ENCODE peak calls at places on chromosomes 5 and 9, in five cellular contexts. D, C, J, I and R are unnamed samples.

GRCh38 chr5:126868961-126869451 is 92.1 kb downstream of the LMNB1 start:
- DNase-seq in D (no peak), C (no peak), J (no peak), I (no peak), R (no peak)

GRCh38 chr5:134438268-134438622 is 26.6 kb upstream of the CDKN2AIPNL start:
- DNase-seq in D (no peak), C (no peak), J (no peak), I (no peak), R (no peak)

GRCh38 chr5:36613241-36613640 is 6.8 kb downstream of the SLC1A3 start:
- DNase-seq in D (no peak), C (no peak), J (no peak), I (no peak), R (no peak)

GRCh38 chr5:94241288-94241651 is 377.1 kb downstream of the KIAA0825 start:
- DNase-seq in D (no peak), C (no peak), J (no peak), I (no peak), R (no peak)

GRCh38 chr9:129108805-129109370 is 1.7 kb downstream of the CRAT start:
- DNase-seq in D (no peak), C (no peak), J (no peak), I (no peak), R (peak; percentile 66)

GRCh38 chr9:130972957-130973685 is 34.1 kb upstream of the FIBCD1 start:
- DNase-seq in D (no peak), C (no peak), J (no peak), I (no peak), R (no peak)

GRCh38 chr5:65299841-65300240 is 181.9 kb downstream of the ADAMTS6 start:
- DNase-seq in D (no peak), C (no peak), J (no peak), I (no peak), R (no peak)

GRCh38 chr9:98306384-98307145 is 51.1 kb upstream of the TBC1D2 start:
- DNase-seq in D (peak; percentile 30), C (no peak), J (no peak), I (no peak), R (no peak)

GRCh38 chr5:136906545-136906944 is 541.2 kb upstream of the TRPC7 start:
- DNase-seq in D (no peak), C (no peak), J (no peak), I (no peak), R (no peak)

GRCh38 chr5:79511945-79512493 is 1.9 kb downstream of the HOMER1 start:
- DNase-seq in D (no peak), C (no peak), J (no peak), I (no peak), R (no peak)

GRCh38 chr5:14996997-14997396 is 125.4 kb upstream of the ANKH start:
- DNase-seq in D (no peak), C (no peak), J (no peak), I (no peak), R (no peak)

GRCh38 chr5:74187757-74188156 is 452.8 kb downstream of the ENC1 start:
- DNase-seq in D (no peak), C (no peak), J (no peak), I (no peak), R (no peak)

GRCh38 chr5:140710899-140711552 is 10.8 kb downstream of the ZMAT2 start:
- DNase-seq in D (peak; percentile 98), C (peak; percentile 78), J (peak; percentile 96), I (peak; percentile 93), R (peak; percentile 90)
- TF ChIP-seq EP300 in D (no peak), C (no peak), J (peak; percentile 88), I (no peak), R (no peak)

DNA sequence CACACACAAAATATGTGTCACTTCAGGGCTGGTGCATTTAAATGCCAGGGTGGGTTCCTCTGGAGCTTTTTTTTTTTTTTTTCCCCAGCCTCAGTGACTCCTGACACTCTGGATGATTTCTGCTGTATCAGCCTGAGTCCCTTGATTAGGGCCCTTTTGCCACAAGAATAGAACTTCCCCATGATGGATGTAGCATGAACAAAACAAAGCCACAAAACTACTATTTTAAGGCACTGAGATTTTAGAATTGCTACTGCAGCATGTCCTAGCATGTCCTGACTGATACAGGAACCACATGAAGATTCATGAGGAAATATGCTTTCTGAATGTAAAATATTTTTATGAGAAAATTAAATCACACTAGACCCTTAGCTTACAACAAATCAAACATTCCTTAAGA is 13.9 kb upstream of the ADGRD2 start:
- DNase-seq in D (no peak), C (no peak), J (no peak), I (no peak), R (no peak)
- H3K27ac ChIP-seq in D (no peak overlapping the region), C (no peak overlapping the region), J (no peak overlapping the region), I (no peak overlapping the region), R (no peak overlapping the region)

GRCh38 chr5:158695595-158696330 is 404.0 kb downstream of the EBF1 start:
- DNase-seq in D (peak; percentile 91), C (peak; percentile 84), J (peak; percentile 77), I (peak; percentile 82), R (peak; percentile 72)
- TF ChIP-seq EP300 in D (no peak), C (no peak), J (no peak), I (no peak), R (no peak)

GRCh38 chr5:55154893-55155292 is 5.1 kb upstream of the GPX8 start:
- DNase-seq in D (no peak), C (no peak), J (no peak), I (no peak), R (no peak)

GRCh38 chr5:55149396-55149795 is 10.6 kb upstream of the GPX8 start:
- DNase-seq in D (no peak), C (no peak), J (no peak), I (no peak), R (no peak)

GRCh38 chr5:55146543-55147151 is 13.3 kb upstream of the GPX8 start:
- DNase-seq in D (peak; percentile 82), C (peak; percentile 72), J (peak; percentile 84), I (peak; percentile 79), R (peak; percentile 83)

GRCh38 chr5:55151923-55152842 is 7.8 kb upstream of the GPX8 start:
- DNase-seq in D (no peak), C (no peak), J (no peak), I (no peak), R (no peak)
- H3K27ac ChIP-seq in D (no peak overlapping the region), C (no peak overlapping the region), J (no peak overlapping the region), I (no peak overlapping the region), R (no peak overlapping the region)

GRCh38 chr9:132669636-132670358 is at the start of gene DDX31:
- DNase-seq in D (peak; percentile 86), C (peak; percentile 86), J (peak; percentile 88), I (peak; percentile 89), R (peak; percentile 87)
- TF ChIP-seq EP300 in D (no peak), C (no peak), J (no peak), I (no peak), R (no peak)

DNA sequence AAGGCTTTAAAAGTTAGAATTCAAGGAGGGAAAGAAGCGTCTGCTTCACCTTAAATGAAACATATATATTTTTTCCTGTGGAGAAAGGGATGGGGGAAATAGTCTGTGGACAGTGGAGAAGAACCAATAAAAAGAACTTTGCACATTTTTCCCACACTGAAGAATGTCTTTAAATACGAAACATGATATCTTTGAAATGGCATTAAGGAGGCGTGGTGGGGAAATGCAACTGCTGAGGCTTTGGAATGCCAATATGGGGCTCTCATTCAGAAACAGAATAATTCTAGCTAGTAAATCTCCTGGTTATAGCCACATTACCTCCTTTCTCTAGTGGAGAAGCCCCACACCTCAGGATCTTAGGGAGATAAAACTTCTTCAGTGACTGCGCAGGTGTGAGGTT is 46.8 kb downstream of the TNC start:
- DNase-seq in D (no peak), C (no peak), J (no peak), I (no peak), R (no peak)
- H3K27ac ChIP-seq in D (no peak overlapping the region), C (no peak overlapping the region), J (no peak overlapping the region), I (no peak overlapping the region), R (peak overlapping the region; percentile 52)

GRCh38 chr9:30382271-30382670 is 2002.2 kb upstream of the ACO1 start:
- DNase-seq in D (no peak), C (no peak), J (no peak), I (no peak), R (no peak)
- TF ChIP-seq EP300 in D (no peak), C (no peak), J (no peak), I (no peak), R (no peak)

GRCh38 chr5:3843691-3844090 is 248.1 kb downstream of the IRX1 start:
- DNase-seq in D (no peak), C (no peak), J (no peak), I (no peak), R (no peak)
- H3K27ac ChIP-seq in D (no peak overlapping the region), C (no peak overlapping the region), J (no peak overlapping the region), I (no peak overlapping the region), R (no peak overlapping the region)